ENCODE peak calls at places on chromosomes 12 and 14, in five cellular contexts. Y, C, J, R and V are unnamed samples.
A peak's percentile ranks its signal among the peaks of the same experiment; 100 is the strongest.

GRCh38 chr14:99274346-99275221 is 2.6 kb upstream of the BCL11B start:
- DNase-seq in R (peak; percentile 91), C (peak; percentile 75), Y (no peak), J (no peak), V (peak; percentile 80)

GRCh38 chr14:76977793-76978730 is 50.4 kb downstream of the IRF2BPL start:
- DNase-seq in C (no peak), Y (peak; percentile 77), R (no peak), J (peak; percentile 75), V (no peak)

GRCh38 chr12:69435644-69436043 is 34.5 kb upstream of the FRS2 start:
- DNase-seq in C (no peak), R (no peak), Y (no peak), J (no peak), V (no peak)

GRCh38 chr14:102481791-102482238 is 27.8 kb downstream of the ANKRD9 start:
- DNase-seq in Y (no peak), J (no peak), R (no peak), C (no peak), V (no peak)

GRCh38 chr12:78562358-78563205 is 302.0 kb upstream of the SYT1 start:
- DNase-seq in J (no peak), C (no peak), R (no peak), Y (no peak), V (no peak)

GRCh38 chr12:93302331-93303229 is 75.1 kb upstream of the NUDT4 start:
- DNase-seq in R (no peak), Y (peak; percentile 87), C (no peak), J (no peak), V (no peak)

GRCh38 chr12:2646341-2646740 is 148.4 kb upstream of the FKBP4 start:
- DNase-seq in C (no peak), J (no peak), Y (peak; percentile 35), R (no peak), V (no peak)

GRCh38 chr12:47846294-47846996 is 26.7 kb upstream of the HDAC7 start:
- DNase-seq in Y (no peak), J (no peak), R (no peak), C (no peak), V (no peak)

GRCh38 chr12:6764011-6764828 is 1.9 kb upstream of the PTMS start:
- DNase-seq in R (peak; percentile 97), Y (peak; percentile 96), C (peak; percentile 80), J (peak; percentile 95), V (peak; percentile 87)

GRCh38 chr12:64560395-64561301 is 49.6 kb upstream of the RASSF3 start:
- DNase-seq in Y (no peak), C (no peak), R (no peak), J (no peak), V (no peak)

GRCh38 chr12:69994593-69995222 is 169.7 kb downstream of the MYRFL start:
- DNase-seq in J (no peak), Y (no peak), R (no peak), C (no peak), V (no peak)

GRCh38 chr12:79422060-79422812 is 268.5 kb downstream of the PAWR start:
- DNase-seq in J (no peak), Y (no peak), C (no peak), R (no peak), V (no peak)

DNA sequence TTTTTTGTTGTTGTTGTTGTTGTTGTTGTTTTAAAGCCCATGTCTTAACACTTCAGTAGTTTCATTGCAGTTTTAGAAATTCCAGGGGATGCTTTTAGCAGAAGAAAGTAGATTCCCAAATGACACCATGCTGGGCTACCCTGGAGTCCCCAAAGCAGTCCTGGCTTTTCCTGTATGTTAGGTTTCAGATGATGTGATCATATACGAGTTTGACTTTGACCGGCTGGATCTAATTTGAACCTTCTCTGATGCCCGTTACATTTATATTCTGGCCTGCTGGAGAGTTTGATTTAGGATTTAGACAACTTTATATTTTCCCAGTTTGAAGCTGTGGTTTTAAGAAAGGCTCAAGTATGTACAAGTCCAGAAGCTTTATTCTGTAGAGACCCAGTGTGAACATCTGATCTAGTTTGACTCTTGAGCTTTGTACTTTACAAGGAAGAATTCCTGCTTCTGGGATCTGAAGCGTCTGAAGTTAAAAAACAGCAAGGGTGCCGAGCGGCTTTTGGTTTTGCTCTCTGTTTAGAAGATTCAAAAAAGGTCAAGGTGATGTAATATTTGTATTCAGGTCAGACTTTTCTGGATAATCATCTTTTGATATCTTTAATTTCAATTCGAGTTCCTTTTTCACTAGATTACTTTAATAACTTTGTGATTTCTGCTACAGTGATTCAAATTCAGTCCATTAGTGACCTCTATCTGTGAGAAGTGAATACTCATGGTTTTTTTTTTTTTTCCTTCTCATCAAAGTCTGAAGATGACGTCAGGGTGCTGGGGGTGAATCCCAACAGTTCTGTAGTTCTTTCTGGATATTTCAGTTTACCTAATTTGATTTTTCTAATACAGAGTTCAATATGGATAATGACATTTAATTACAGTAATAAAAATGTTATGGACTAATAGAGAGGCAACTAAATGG is 6.2 kb downstream of the FLRT2 start:
- DNase-seq in C (no peak), J (no peak), Y (no peak), R (no peak), V (no peak)
- TF ChIP-seq CTCF in C (peak; percentile 14), J (peak; percentile 66), Y (no peak), R (peak; percentile 51), V (peak; percentile 48)

GRCh38 chr14:67514203-67514607 is 18.9 kb upstream of the PLEKHH1 start:
- DNase-seq in J (no peak), R (no peak), Y (no peak), C (no peak), V (no peak)

GRCh38 chr14:67514650-67515385 is 18.3 kb upstream of the PLEKHH1 start:
- DNase-seq in J (no peak), Y (peak; percentile 66), R (no peak), C (peak; percentile 28), V (no peak)

GRCh38 chr14:67516679-67517078 is 16.4 kb upstream of the PLEKHH1 start:
- DNase-seq in Y (no peak), J (no peak), R (no peak), C (no peak), V (no peak)

GRCh38 chr14:67517083-67517482 is 16.0 kb upstream of the PLEKHH1 start:
- DNase-seq in R (peak; percentile 34), Y (no peak), C (peak; percentile 26), J (no peak), V (no peak)

DNA sequence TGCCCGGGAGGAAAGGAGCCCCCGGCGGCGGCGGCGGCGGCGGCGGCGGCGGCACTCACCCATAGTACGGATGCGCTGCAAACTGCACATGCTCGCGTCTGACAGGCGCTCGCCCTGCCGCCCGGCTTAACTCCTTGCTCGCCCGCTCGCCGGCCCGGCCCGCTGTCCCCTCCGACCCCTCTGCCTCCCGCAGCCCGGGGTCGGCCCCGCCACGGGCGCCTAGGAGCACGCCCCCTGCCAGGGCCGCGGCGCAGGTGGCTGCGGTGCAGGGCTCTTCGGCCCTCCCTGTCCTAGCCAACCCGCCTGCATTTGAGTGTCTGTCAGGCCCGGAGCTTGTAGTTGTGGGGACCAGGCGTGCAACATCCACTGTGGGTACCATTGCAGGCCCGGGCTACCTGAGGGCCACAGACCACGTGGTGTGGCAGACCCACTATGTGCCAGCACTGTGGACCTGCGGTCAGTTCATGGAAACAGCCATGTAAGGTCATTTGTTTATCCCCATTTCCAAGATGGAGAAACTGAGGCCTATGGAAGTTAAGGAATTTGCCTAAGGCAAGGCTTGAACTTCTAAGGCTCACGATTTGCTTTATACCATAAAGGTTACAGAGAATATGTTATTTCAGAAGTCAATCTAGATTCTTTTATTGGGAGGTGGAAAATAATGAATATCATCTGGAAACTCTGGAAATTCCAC is 17.6 kb upstream of the PLEKHH1 start:
- DNase-seq in R (no peak), J (no peak), C (no peak), Y (no peak), V (no peak)
- TF ChIP-seq CTCF in R (no peak), J (no peak), C (no peak), Y (no peak), V (no peak)

GRCh38 chr14:101090976-101091375 is 187.5 kb upstream of the RTL1 start:
- DNase-seq in C (no peak), J (no peak), Y (no peak), R (no peak), V (no peak)

GRCh38 chr14:101088395-101088667 is 184.8 kb upstream of the RTL1 start:
- DNase-seq in R (no peak), J (peak; percentile 34), C (no peak), Y (no peak), V (no peak)

GRCh38 chr14:101088714-101089113 is 185.2 kb upstream of the RTL1 start:
- DNase-seq in C (no peak), J (no peak), Y (no peak), R (no peak), V (no peak)

GRCh38 chr14:101086926-101087325 is 183.4 kb upstream of the RTL1 start:
- DNase-seq in R (no peak), C (no peak), J (no peak), Y (peak; percentile 9), V (no peak)

GRCh38 chr14:101087614-101088394 is 184.3 kb upstream of the RTL1 start:
- DNase-seq in Y (peak; percentile 12), C (no peak), J (peak; percentile 48), R (no peak), V (no peak)
- TF ChIP-seq CTCF in Y (no peak), C (no peak), J (no peak), R (no peak), V (no peak)

GRCh38 chr12:71371132-71371531 is 68.5 kb upstream of the LGR5 start:
- DNase-seq in C (no peak), R (no peak), Y (no peak), J (no peak), V (no peak)
- TF ChIP-seq CTCF in C (no peak), R (peak; percentile 23), Y (no peak), J (no peak), V (peak; percentile 27)